ENCODE peak calls at places on chromosome X, in six cellular contexts. D is HepG2, R is HCT116, J is K562, L is H1, N is SK-N-SH. G is an unnamed sample.
A peak's percentile ranks its signal among the peaks of the same experiment; 100 is the strongest.

GRCh38 chrX:139639253-139639652 is 68.7 kb downstream of the MCF2 start:
- DNase-seq in D (no peak), R (no peak), J (no peak), L (no peak), N (no peak), G (no peak)

GRCh38 chrX:41238543-41238942 is 95.4 kb upstream of the DDX3X start:
- DNase-seq in D (no peak), R (no peak), J (peak; percentile 5), L (no peak), N (no peak), G (no peak)

GRCh38 chrX:41655101-41655500 is 33.7 kb upstream of the GPR34 start:
- DNase-seq in D (no peak), R (no peak), J (no peak), L (no peak), N (no peak), G (no peak)

GRCh38 chrX:13387656-13388421 is 68.0 kb upstream of the ATXN3L start:
- DNase-seq in D (no peak), R (no peak), J (no peak), L (no peak), N (no peak), G (no peak)

GRCh38 chrX:45323387-45323786 is 122.7 kb upstream of the DIPK2B start:
- DNase-seq in D (no peak), R (no peak), J (no peak), L (no peak), N (no peak), G (peak; percentile 41)

GRCh38 chrX:46953137-46953527 is 40.9 kb downstream of the JADE3 start:
- DNase-seq in D (no peak), R (no peak), J (no peak), L (no peak), N (no peak), G (no peak)

GRCh38 chrX:69232945-69233344 is 67.7 kb upstream of the PJA1 start:
- DNase-seq in D (no peak), R (no peak), J (peak; percentile 23), L (no peak), N (no peak), G (no peak)

GRCh38 chrX:139832728-139833309 is 100.0 kb downstream of the ATP11C start:
- DNase-seq in D (no peak), R (no peak), J (no peak), L (no peak), N (no peak), G (no peak)

GRCh38 chrX:1717326-1717725 is 102.5 kb downstream of the ASMT start:
- DNase-seq in D (no peak), R (no peak), J (no peak), L (no peak), N (no peak), G (no peak)

GRCh38 chrX:116317409-116317808 is 119.0 kb upstream of the SLC6A14 start:
- DNase-seq in D (no peak), R (no peak), J (no peak), L (no peak), N (no peak), G (no peak)

GRCh38 chrX:24498181-24498580 is 33.1 kb downstream of the PDK3 start:
- DNase-seq in D (peak; percentile 1), R (no peak), J (peak; percentile 6), L (no peak), N (no peak), G (peak; percentile 73)

GRCh38 chrX:65034641-65035450 is 58.6 kb upstream of the ZC4H2 start:
- DNase-seq in D (peak; percentile 56), R (peak; percentile 47), J (peak; percentile 85), L (peak; percentile 61), N (peak; percentile 88), G (peak; percentile 3)

GRCh38 chrX:150486011-150486410 is 82.4 kb upstream of the MTM1 start:
- DNase-seq in D (peak; percentile 20), R (peak; percentile 24), J (peak; percentile 30), L (no peak), N (peak; percentile 32), G (peak; percentile 57)

GRCh38 chrX:18210470-18210869 is 10.2 kb downstream of the BEND2 start:
- DNase-seq in D (no peak), R (no peak), J (peak; percentile 9), L (no peak), N (no peak), G (peak; percentile 35)

GRCh38 chrX:155334486-155335316 is at the start of gene CLIC2:
- DNase-seq in D (no peak), R (no peak), J (peak; percentile 93), L (no peak), N (no peak), G (no peak)

GRCh38 chrX:74382613-74383012 is 38.7 kb upstream of the SLC16A2 start:
- DNase-seq in D (peak; percentile 29), R (peak; percentile 41), J (peak; percentile 58), L (peak; percentile 17), N (peak; percentile 62), G (peak; percentile 71)

GRCh38 chrX:7225338-7225737 is 77.4 kb upstream of the PUDP start:
- DNase-seq in D (no peak), R (no peak), J (no peak), L (no peak), N (no peak), G (no peak)

GRCh38 chrX:42664706-42665105 is 113.3 kb downstream of the PPP1R2C start:
- DNase-seq in D (no peak), R (no peak), J (no peak), L (no peak), N (no peak), G (no peak)

GRCh38 chrX:39425124-39425806 is 624.0 kb downstream of the MID1IP1 start:
- DNase-seq in D (no peak), R (no peak), J (no peak), L (no peak), N (no peak), G (no peak)

GRCh38 chrX:39431893-39432292 is 630.6 kb downstream of the MID1IP1 start:
- DNase-seq in D (no peak), R (no peak), J (no peak), L (no peak), N (no peak), G (no peak)

DNA sequence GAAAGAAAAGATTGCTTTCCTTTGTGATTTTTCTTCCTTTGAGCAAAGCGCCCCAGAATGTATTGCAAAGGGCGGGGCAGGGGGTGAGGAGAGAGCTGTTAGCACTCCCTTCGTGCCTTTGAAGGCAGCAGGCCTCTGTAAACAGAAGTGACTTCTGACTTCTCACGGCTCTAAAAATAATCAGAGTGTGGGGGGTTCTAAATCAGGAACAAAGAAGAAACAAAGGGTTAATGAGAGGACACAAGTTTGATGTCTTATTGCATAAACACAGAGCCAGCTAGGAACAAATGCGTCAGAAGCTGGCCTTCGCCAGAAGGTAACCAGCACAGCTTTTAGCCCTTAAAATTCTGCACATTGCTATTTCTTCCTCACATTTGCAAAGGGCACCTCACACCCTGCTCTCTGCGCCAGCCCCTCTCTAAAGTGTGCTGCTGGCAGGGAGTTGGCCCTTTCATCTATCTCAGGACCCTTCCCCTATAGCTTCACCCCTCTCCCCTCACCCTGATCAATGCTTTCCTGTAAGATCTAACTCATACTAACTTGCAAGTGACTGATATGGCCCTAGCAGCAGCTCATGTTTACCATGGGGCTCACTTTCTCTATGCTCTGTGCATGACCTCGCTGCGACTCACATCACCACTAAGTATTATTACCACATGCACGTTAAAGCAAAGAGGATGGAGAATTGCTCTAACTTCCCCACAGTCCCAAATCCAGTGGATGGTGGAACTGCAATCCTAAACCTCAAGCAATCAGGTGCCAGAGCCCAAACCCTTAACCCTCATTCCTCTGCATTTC is 626.4 kb downstream of the MID1IP1 start:
- DNase-seq in D (no peak), R (no peak), J (no peak), L (no peak), N (no peak), G (no peak)
- TF ChIP-seq JUND in D (no peak), R (no peak), J (no peak), L (no peak), N (no peak), G (no peak)

DNA sequence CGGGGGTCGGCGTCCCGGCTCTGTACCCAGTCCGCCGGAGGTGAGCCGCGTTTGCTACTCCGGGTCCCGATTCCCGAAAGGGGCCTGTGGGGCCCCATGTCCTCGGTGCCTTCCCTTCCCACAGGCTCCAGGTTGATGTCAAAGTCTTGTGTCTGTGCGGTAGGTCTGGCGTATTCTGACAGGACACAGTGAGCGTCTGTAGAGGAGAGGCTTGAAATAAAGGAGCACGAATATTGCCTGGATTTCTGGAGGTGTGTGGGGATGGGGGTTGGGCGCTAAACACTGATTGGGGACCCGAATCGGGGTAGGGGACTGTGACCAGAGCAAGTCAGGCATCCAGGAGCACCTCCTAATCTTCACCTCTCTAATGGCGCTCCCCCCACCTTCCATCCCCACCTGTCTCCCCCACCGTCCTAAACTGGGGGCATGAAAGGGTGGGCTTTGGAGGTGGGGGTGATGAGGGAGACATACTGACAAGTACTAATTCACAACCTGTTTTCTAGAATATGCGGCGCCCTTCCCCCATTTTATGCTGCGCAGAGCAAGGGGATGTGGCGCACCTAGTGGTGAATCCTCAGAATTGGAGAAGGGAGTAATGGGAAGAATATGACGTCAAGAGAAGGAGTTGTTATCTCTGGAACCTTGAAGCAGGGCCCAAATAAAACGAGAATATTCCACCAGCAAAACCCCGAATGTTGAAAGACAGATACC is 874 bp downstream of the GPRASP2 start:
- DNase-seq in D (no peak), R (no peak), J (peak; percentile 55), L (no peak), N (peak; percentile 47), G (peak; percentile 66)
- TF ChIP-seq JUND in D (no peak), R (no peak), J (peak; percentile 38), L (no peak), N (no peak), G (no peak)

DNA sequence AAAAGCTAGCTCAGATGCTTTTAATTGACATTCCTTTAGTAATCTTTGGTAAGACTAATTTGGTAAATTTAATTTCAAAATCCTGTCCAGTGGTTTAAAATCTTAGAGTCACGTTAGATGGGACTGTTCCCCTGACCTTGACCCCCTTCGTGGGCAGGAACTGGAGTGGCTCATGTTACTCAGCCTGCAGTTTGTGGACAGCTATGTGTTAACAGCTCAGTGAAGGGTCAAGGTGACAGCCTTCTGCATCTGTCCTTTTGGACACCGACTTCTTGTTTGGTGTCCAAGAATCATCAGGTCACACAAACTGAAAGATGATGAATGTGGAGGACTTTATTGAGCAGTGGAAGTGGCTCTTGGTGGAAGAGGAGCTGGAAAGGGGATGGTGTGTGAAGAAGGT is 2.9 kb downstream of the ARSF start:
- DNase-seq in D (no peak), R (no peak), J (no peak), L (no peak), N (no peak), G (no peak)
- TF ChIP-seq JUND in D (no peak), R (no peak), J (no peak), L (no peak), N (no peak), G (no peak)

DNA sequence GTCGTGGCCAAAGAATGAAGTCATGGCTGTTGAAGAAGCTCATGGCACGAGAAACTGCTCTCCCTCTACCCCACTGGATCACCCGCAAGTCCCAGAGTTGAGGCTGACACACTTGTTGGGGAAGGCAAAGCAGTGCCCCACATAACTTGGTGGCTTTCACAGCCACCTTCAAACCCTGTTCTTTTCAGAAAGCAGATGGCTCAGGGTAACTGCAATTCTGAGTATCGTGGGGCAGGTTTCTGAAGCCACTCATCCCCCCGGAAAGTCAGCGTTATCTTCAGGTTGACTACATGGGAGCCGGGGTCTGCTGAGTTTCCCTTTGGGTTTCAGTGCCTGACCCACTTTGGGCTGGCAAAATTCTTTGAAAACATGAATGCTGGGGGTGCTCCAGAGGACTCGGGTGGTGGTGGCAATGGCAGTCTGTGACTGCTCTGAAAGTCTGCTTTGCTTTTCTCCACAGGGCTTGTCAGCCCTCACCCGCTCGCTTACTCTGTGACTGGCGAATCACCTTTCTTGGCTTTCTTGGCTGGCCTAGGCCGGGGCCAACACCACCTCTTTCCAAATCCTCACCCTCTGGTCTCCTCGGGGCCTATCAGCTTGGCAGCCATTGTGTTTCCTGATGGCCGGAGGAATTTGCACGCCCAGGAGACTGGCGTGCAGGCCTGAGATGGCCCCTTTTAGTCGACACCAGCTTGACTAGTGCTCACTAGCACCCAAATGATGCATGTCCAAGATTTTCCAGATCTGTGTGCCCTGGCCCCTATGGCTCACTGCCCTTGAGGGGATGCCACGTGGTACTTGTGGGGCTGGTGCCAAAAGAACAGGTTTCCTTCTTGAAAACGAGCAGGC is 7.3 kb downstream of the PPP1R3F start:
- DNase-seq in D (no peak), R (no peak), J (no peak), L (no peak), N (no peak), G (no peak)
- TF ChIP-seq JUND in D (no peak), R (no peak), J (no peak), L (no peak), N (no peak), G (no peak)

G was measured in T47D.